ENCODE peak calls at places on chromosomes 1 and 21, in nine cellular contexts. T is brain microvascular endothelial cell, M is AG09309, Q is colonic mucosa, O is cardiac muscle cell, U is heart right ventricle, B is progenitor cell of endocrine pancreas, N is AG04450, E is GM12865. S is an unnamed sample.
A peak's percentile ranks its signal among the peaks of the same experiment; 100 is the strongest.

GRCh38 chr1:85224734-85225623 is 24.2 kb upstream of the SYDE2 start:
- DNase-seq in E (no peak), N (no peak), T (no peak), U (peak; percentile 27), B (peak; percentile 76), O (peak; percentile 81), M (no peak), Q (peak; percentile 78), S (no peak)

GRCh38 chr1:117181630-117182041 is 29.1 kb downstream of the VTCN1 start:
- DNase-seq in Q (no peak), M (no peak), B (no peak), E (no peak), O (no peak), N (no peak), U (no peak), T (no peak), S (no peak)

GRCh38 chr1:66999640-67000400 is 54.1 kb downstream of the SLC35D1 start:
- DNase-seq in B (no peak), M (no peak), O (peak; percentile 69), E (no peak), T (no peak), N (no peak), U (no peak), Q (no peak), S (no peak)

GRCh38 chr21:37450385-37451044 is 83.9 kb downstream of the DYRK1A start:
- DNase-seq in B (no peak), M (no peak), E (no peak), Q (no peak), O (no peak), T (no peak), N (no peak), U (no peak), S (no peak)

GRCh38 chr1:204885288-204885711 is 14.6 kb downstream of the NFASC start:
- DNase-seq in U (no peak), T (no peak), N (no peak), M (peak; percentile 52), O (no peak), Q (peak; percentile 62), B (no peak), E (no peak), S (no peak)

GRCh38 chr21:33541105-33541711 is 709 bp downstream of the GART start:
- DNase-seq in N (no peak), B (no peak), E (peak; percentile 59), O (no peak), Q (peak; percentile 31), M (no peak), T (no peak), U (no peak), S (no peak)

GRCh38 chr1:25443030-25443699 is 12.5 kb downstream of the MACO1 start:
- DNase-seq in Q (no peak), U (no peak), B (no peak), M (no peak), E (no peak), N (no peak), T (no peak), O (no peak), S (no peak)

GRCh38 chr1:55039342-55040082 is at the start of gene PCSK9:
- DNase-seq in N (no peak), O (peak; percentile 71), B (peak; percentile 43), M (no peak), T (no peak), Q (peak; percentile 86), U (no peak), E (no peak), S (no peak)

DNA sequence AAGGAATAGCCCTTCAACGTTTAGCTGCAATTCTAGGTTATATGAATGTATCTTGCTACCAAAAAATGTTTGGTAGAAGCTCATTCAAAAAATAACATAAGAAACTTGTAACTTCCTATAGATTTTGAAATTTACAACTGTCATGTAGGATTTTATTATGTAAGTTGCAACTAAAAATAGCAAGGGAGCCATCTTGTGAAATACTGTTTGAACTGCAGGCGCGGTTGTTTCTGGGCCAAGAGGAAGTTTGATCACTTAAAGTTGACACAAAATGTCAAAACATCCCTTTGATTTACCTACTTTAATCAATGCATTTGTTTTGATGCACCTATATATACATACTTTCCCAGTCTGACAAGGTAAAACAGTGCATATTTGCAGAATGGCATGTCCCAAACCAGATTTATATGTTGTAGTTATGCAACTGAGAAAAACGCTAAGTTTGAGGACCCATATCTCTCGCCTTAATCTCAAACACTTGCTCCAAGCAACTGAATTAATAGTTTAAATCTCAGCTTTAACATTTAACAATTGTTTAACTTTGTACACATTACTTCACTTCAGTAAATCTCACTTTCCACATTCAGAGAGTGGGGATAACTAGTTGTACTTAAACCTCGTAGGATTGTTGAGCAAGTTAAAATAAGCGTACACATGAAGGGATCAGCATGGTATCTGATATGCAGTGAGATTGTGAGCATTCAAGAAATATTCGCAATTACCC is 63.9 kb downstream of the KCNK2 start:
- DNase-seq in Q (peak; percentile 20), T (peak; percentile 37), O (peak; percentile 5), M (no peak), B (no peak), U (no peak), E (peak; percentile 14), N (no peak), S (no peak)
- TF ChIP-seq CTCF in Q (no peak), T (peak; percentile 76), O (peak; percentile 67), M (peak; percentile 47), B (peak; percentile 60), U (no peak), E (peak; percentile 23), N (peak; percentile 66), S (peak; percentile 51)

GRCh38 chr1:153395136-153395685 is 4.3 kb upstream of the S100A8 start:
- DNase-seq in O (no peak), B (no peak), M (no peak), N (no peak), U (peak; percentile 26), T (no peak), Q (peak; percentile 13), E (no peak), S (no peak)

GRCh38 chr1:153394391-153394790 is 3.5 kb upstream of the S100A8 start:
- DNase-seq in T (no peak), N (no peak), Q (peak; percentile 6), E (no peak), O (no peak), B (no peak), M (no peak), U (no peak), S (no peak)

GRCh38 chr1:153395776-153396175 is 4.9 kb upstream of the S100A8 start:
- DNase-seq in E (no peak), O (no peak), T (no peak), N (no peak), B (no peak), M (no peak), Q (peak; percentile 12), U (no peak), S (no peak)

GRCh38 chr1:153392822-153393221 is 1.9 kb upstream of the S100A8 start:
- DNase-seq in N (no peak), E (no peak), B (no peak), U (no peak), T (no peak), Q (peak; percentile 12), M (no peak), O (no peak), S (no peak)

GRCh38 chr1:153393926-153394325 is 3.1 kb upstream of the S100A8 start:
- DNase-seq in U (no peak), O (peak; percentile 12), M (no peak), Q (peak; percentile 15), E (no peak), T (no peak), B (no peak), N (no peak), S (no peak)
- TF ChIP-seq CTCF in U (no peak), O (no peak), M (no peak), Q (no peak), E (no peak), T (no peak), B (peak; percentile 18), N (no peak), S (no peak)

DNA sequence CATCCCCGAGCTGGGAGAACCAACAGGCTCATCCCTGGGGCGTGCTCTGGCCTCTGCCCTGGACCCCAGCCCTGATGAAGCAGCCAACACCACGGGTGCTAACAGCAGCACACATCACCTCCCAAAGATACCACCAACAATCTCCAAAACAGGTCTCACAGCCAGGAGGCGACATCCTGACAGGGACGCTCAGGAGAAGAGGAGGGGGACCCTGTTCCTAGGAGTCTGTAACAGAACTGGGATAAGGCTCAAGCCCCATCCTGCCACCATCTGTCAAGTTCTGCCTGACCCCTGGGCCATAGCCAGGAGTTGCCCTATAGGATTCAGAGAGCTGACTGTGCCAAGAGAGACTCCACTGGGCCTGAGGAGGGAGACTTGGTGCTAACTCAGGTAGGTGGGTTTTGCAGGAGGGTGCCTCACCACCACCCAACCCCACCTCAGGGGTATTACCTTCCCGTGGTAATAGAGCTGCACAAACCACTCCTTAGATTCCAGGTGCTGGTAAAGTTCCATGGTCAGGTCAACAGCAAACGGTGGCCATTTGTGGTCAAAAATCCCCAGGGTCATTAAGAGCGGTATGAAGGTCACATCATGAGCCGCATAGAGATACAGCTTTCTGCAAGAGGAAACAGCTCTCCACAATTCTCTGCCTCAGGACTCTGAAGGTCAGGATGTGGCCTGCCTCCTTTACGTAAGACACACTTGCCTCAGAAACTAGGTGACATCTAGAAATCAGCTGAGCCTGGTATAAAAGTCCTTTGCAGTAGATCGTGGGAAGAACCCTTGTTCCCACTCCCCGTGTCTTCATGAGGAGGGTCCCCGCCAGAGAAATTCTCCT is 22.3 kb downstream of the ACP6 start:
- DNase-seq in M (no peak), E (no peak), N (no peak), T (no peak), O (no peak), U (no peak), Q (no peak), B (no peak), S (no peak)
- TF ChIP-seq CTCF in M (no peak), E (no peak), N (no peak), T (no peak), O (no peak), U (no peak), Q (no peak), B (no peak), S (no peak)

GRCh38 chr21:14071902-14072734 is 138.6 kb downstream of the LIPI start:
- DNase-seq in T (no peak), M (no peak), E (no peak), U (no peak), O (no peak), B (no peak), N (no peak), Q (no peak), S (no peak)

GRCh38 chr21:14074177-14074576 is 136.6 kb downstream of the LIPI start:
- DNase-seq in U (no peak), B (no peak), Q (no peak), T (no peak), E (no peak), O (no peak), N (no peak), M (no peak), S (no peak)

GRCh38 chr21:14070968-14071367 is 139.8 kb downstream of the LIPI start:
- DNase-seq in E (no peak), Q (no peak), B (no peak), U (no peak), N (no peak), T (no peak), O (no peak), M (no peak), S (no peak)

GRCh38 chr21:14073615-14074014 is 137.1 kb downstream of the LIPI start:
- DNase-seq in T (no peak), N (no peak), M (no peak), O (no peak), E (no peak), U (no peak), B (no peak), Q (no peak), S (no peak)

DNA sequence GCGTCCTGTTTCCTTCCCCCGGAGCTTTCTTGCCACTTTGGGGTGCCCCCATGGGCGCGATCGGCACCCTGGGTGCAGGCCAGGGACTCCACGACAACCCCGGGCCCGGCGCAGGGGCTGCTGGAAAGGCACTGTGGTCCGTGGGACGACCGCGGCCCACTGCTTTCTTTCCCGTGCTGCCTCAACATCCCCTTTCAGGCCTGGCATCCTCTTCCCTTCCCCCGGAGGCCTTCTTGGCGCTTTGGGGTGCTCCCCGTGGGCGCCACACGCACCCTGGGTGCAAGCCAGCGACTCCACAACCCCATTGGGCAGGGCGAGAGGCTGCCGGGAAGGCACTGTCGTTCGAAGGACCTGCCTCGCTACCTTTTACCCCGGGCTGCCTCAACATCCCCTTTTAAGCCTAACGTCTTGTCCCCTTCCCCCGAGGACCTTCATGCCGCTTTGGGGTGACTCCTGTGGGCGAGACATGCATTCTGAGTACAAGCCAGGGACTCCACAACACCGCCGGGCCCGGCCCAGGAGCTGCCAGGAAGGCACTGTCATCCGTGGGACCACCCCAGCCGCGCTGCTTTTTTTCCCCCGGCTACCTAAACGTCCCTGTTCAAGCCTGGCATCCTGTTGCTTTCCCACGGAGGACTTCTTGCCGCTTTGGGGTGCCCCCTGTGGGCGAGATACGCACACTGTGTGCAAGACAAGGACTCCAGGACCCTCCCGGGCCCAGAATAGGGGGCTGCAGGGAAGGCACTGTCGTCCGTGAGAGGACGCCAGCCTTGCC is 137.8 kb downstream of the LIPI start:
- DNase-seq in E (no peak), Q (no peak), U (no peak), M (no peak), N (no peak), B (no peak), T (no peak), O (no peak), S (no peak)
- TF ChIP-seq CTCF in E (no peak), Q (no peak), U (no peak), M (no peak), N (no peak), B (no peak), T (no peak), O (no peak), S (no peak)

S was measured in HFF-Myc.